ENCODE peak calls at places on chromosome X, in seven cellular contexts. G, H, V, U, S, O and B are unnamed samples.

GRCh38 chrX:105829006-105829405 is 6.7 kb downstream of the NRK start:
- DNase-seq in G (no peak), H (no peak), V (no peak), U (no peak), S (no peak), O (no peak), B (no peak)

GRCh38 chrX:110755061-110755460 is 40.6 kb downstream of the CHRDL1 start:
- DNase-seq in G (no peak), H (no peak), V (no peak), U (no peak), S (no peak), O (no peak), B (peak)

GRCh38 chrX:63551856-63552255 is 200.7 kb upstream of the SPIN4 start:
- DNase-seq in G (no peak), H (no peak), V (no peak), U (no peak), S (no peak), O (no peak), B (no peak)

GRCh38 chrX:154696328-154697045 is 43.1 kb upstream of the CTAG2 start:
- DNase-seq in G (no peak), H (no peak), V (peak), U (no peak), S (no peak), O (no peak), B (no peak)

GRCh38 chrX:110268875-110269274 is 49.0 kb downstream of the AMMECR1 start:
- DNase-seq in G (no peak), H (no peak), V (no peak), U (no peak), S (no peak), O (no peak), B (no peak)

GRCh38 chrX:17738002-17738713 is 865 bp downstream of the SCML1 start:
- DNase-seq in G (peak), H (peak), V (no peak), U (no peak), S (peak), O (peak), B (peak)

GRCh38 chrX:16436348-16437188 is 213.4 kb upstream of the S100G start:
- DNase-seq in G (peak), H (peak), V (peak), U (peak), S (peak), O (peak), B (peak)

GRCh38 chrX:39705299-39705698 is 392.5 kb downstream of the BCOR start:
- DNase-seq in G (peak), H (no peak), V (peak), U (peak), S (peak), O (peak), B (no peak)